ENCODE peak calls at places on chromosomes 16 and 17, in eight cellular contexts. D is gastrocnemius medialis, Z is thoracic aorta, M is fibroblast of pulmonary artery, N is HAP-1, R is tibial artery, K is skeletal muscle cell, Q is H7. L is an unnamed sample.

GRCh38 chr17:6910987-6911603 is 79.6 kb upstream of the TEKT1 start:
- DNase-seq in D (no peak), R (no peak), Z (no peak), N (peak; percentile 61), K (peak; percentile 12), Q (peak; percentile 54), M (peak; percentile 68), L (no peak)

GRCh38 chr16:25996052-25996451 is 304.3 kb downstream of the HS3ST4 start:
- DNase-seq in M (no peak), R (no peak), Q (peak; percentile 38), K (no peak), N (no peak), D (no peak), Z (no peak), L (no peak)

GRCh38 chr17:5344914-5345313 is 62.8 kb downstream of the RABEP1 start:
- DNase-seq in Q (no peak), M (no peak), N (no peak), D (no peak), R (no peak), K (no peak), Z (no peak), L (no peak)

GRCh38 chr17:57881143-57881542 is 31.3 kb upstream of the MRPS23 start:
- DNase-seq in D (no peak), N (no peak), R (no peak), K (no peak), M (peak; percentile 68), Q (no peak), Z (no peak), L (no peak)

GRCh38 chr16:50238868-50239301 is 27.5 kb upstream of the ADCY7 start:
- DNase-seq in Z (no peak), M (no peak), N (no peak), R (no peak), K (no peak), D (no peak), Q (no peak), L (no peak)

GRCh38 chr16:49345829-49346228 is 27.8 kb upstream of the C16orf78 start:
- DNase-seq in Z (no peak), Q (peak; percentile 80), K (no peak), M (no peak), D (no peak), R (no peak), N (no peak), L (no peak)

GRCh38 chr16:82699711-82700495 is 73.1 kb downstream of the CDH13 start:
- DNase-seq in N (no peak), R (peak; percentile 67), Z (no peak), K (peak; percentile 66), Q (no peak), D (no peak), M (peak; percentile 93), L (no peak)

GRCh38 chr16:4263504-4264436 is 9.1 kb downstream of the TFAP4 start:
- DNase-seq in R (no peak), M (peak; percentile 92), N (no peak), K (peak; percentile 72), Q (peak; percentile 99), D (peak; percentile 56), Z (no peak), L (peak; percentile 61)

GRCh38 chr17:48734328-48735056 is 5.9 kb upstream of the HOXB13 start:
- DNase-seq in R (no peak), Z (no peak), D (no peak), K (no peak), N (no peak), M (no peak), Q (no peak), L (no peak)

GRCh38 chr17:48735057-48735341 is 6.4 kb upstream of the HOXB13 start:
- DNase-seq in R (no peak), Z (no peak), D (no peak), K (no peak), M (no peak), N (no peak), Q (no peak), L (no peak)

GRCh38 chr17:48733632-48734327 is 5.2 kb upstream of the HOXB13 start:
- DNase-seq in M (no peak), K (no peak), N (no peak), R (peak; percentile 23), Z (no peak), D (no peak), Q (no peak), L (no peak)

GRCh38 chr17:48731355-48731754 is 2.8 kb upstream of the HOXB13 start:
- DNase-seq in N (no peak), R (no peak), K (no peak), M (no peak), Z (no peak), D (no peak), Q (no peak), L (no peak)

GRCh38 chr17:48732688-48733629 is 4.4 kb upstream of the HOXB13 start:
- DNase-seq in N (no peak), K (no peak), D (no peak), M (no peak), Q (peak; percentile 79), Z (no peak), R (peak; percentile 53), L (no peak)
- H3K4me3 ChIP-seq in N (no peak overlapping the region), K (no peak overlapping the region), D (no peak overlapping the region), M (no peak overlapping the region), Q (peak overlapping the region; percentile 24), Z (no peak overlapping the region), R (no peak overlapping the region), L (no peak overlapping the region)

GRCh38 chr17:80995131-80995530 is 3.5 kb downstream of the CHMP6 start:
- DNase-seq in M (no peak), R (no peak), N (no peak), K (no peak), Q (peak; percentile 45), D (no peak), Z (no peak), L (no peak)

GRCh38 chr17:80991645-80992076 is at the start of gene CHMP6:
- DNase-seq in K (no peak), N (peak; percentile 52), D (peak; percentile 63), M (peak; percentile 79), Z (no peak), Q (peak; percentile 98), R (peak; percentile 80), L (no peak)

GRCh38 chr17:80992077-80992947 is 671 bp downstream of the CHMP6 start:
- DNase-seq in Z (no peak), Q (peak; percentile 90), K (no peak), M (no peak), R (no peak), D (no peak), N (no peak), L (no peak)

GRCh38 chr17:80990921-80991644 is 558 bp upstream of the CHMP6 start:
- DNase-seq in D (no peak), Q (peak; percentile 65), M (no peak), R (no peak), Z (no peak), K (no peak), N (no peak), L (no peak)

DNA sequence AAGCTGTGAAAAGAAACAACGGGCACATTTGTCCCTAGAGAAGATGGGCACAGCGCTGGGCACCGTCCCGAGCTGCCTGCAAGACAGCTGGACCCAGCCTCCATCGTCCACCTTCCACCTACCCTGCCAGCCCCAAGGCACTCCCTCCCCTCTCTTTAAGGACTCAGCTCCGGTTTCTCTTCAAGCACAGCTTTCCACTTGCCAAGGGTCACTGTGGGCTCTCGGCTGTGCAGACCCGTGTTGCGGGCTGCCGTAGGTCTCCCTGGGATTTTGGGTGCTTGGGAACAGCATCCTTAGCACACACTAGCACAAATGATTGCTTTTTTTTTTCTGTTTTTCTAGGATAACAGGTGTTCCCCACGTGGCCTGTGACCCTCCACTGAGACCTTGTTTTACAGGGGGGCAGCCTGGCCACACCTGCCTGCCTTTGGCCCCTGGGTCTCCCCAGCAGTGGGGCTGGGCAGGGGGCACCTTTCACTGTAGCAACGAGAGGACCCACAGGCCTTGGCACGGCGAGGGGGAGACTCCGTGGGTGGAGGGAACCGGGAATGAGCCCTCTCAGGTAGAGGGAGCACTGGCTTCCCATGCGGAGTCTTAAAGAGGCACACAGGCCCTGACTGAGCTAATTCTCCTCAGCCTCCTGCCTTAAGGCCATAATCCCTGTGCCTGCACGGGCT is 1.4 kb downstream of the CHMP6 start:
- DNase-seq in R (no peak), Q (peak; percentile 63), N (no peak), Z (no peak), M (no peak), D (no peak), K (no peak), L (no peak)
- H3K4me3 ChIP-seq in R (peak overlapping the region; percentile 77), Q (peak overlapping the region; percentile 58), N (peak overlapping the region; percentile 53), Z (peak overlapping the region; percentile 81), M (peak overlapping the region; percentile 64), D (peak overlapping the region; percentile 81), K (peak overlapping the region; percentile 72), L (peak overlapping the region; percentile 85)

GRCh38 chr16:85331685-85332084 is 219.4 kb upstream of the CIBAR2 start:
- DNase-seq in Q (no peak), M (no peak), N (no peak), D (no peak), K (no peak), R (no peak), Z (no peak), L (no peak)

GRCh38 chr16:85329059-85329812 is 217.0 kb upstream of the CIBAR2 start:
- DNase-seq in Q (peak; percentile 84), Z (no peak), K (no peak), R (no peak), D (no peak), M (no peak), N (peak; percentile 64), L (no peak)

GRCh38 chr16:85330694-85331188 is 218.5 kb upstream of the CIBAR2 start:
- DNase-seq in R (no peak), Z (no peak), M (peak; percentile 87), K (peak; percentile 67), D (peak; percentile 67), N (peak; percentile 87), Q (peak; percentile 88), L (no peak)

GRCh38 chr16:85328665-85329058 is 216.4 kb upstream of the CIBAR2 start:
- DNase-seq in R (no peak), M (no peak), Q (peak; percentile 92), K (no peak), D (no peak), Z (no peak), N (peak; percentile 64), L (no peak)

DNA sequence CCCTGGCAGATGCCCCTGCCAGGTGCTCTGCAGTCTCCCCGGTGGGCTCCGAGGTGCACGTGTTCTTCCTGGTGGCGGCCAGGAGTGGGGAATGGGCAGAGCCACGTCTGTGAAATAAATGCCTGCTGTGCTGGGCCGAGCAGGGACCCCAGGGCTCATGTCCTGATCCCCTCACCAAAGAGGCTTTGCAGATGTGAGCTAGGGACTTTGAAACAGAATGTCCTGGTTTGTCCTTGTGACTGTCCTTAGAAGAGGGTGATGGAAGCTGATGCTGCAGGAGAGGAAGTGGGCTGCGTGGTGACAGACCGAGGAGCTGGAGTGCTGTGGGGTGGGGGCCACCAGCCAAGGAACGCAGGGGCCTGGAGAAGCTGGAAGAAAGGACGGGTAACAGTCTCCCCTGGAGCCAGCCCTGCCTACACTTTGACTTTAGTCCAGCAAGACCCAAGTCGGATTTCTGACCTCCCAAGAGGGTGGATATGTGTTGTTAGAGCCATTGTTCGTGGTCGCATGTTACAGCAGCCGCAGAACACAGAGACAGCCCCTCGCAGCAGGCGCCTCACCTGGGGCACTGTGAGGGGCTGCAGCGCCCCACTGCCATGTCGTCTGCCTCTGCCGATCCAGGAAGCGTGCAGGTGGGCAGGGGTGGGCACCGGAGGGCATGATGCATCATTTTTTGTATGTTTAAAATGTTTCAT is 217.9 kb upstream of the CIBAR2 start:
- DNase-seq in M (no peak), Q (peak; percentile 52), Z (no peak), K (no peak), N (no peak), R (no peak), D (no peak), L (no peak)
- H3K4me3 ChIP-seq in M (no peak overlapping the region), Q (no peak overlapping the region), Z (no peak overlapping the region), K (no peak overlapping the region), N (no peak overlapping the region), R (no peak overlapping the region), D (no peak overlapping the region), L (no peak overlapping the region)

GRCh38 chr17:44008205-44008909 is 3.9 kb downstream of the NAGS start:
- DNase-seq in Q (peak; percentile 60), K (no peak), D (no peak), R (no peak), N (no peak), M (no peak), Z (no peak), L (no peak)

GRCh38 chr17:44012391-44012790 is 2.4 kb downstream of the TMEM101 start:
- DNase-seq in R (no peak), Q (no peak), N (no peak), D (no peak), Z (no peak), M (no peak), K (no peak), L (no peak)

GRCh38 chr17:44012874-44013273 is 1.9 kb downstream of the TMEM101 start:
- DNase-seq in D (no peak), Z (no peak), K (no peak), R (no peak), M (no peak), N (no peak), Q (no peak), L (no peak)

GRCh38 chr17:44011876-44012275 is 2.9 kb downstream of the TMEM101 start:
- DNase-seq in D (no peak), N (no peak), Q (no peak), Z (no peak), M (no peak), R (no peak), K (no peak), L (no peak)

GRCh38 chr17:44010966-44011647 is 3.7 kb downstream of the TMEM101 start:
- DNase-seq in R (no peak), D (no peak), Q (no peak), Z (no peak), N (no peak), K (no peak), M (no peak), L (no peak)
- H3K4me3 ChIP-seq in R (no peak overlapping the region), D (no peak overlapping the region), Q (no peak overlapping the region), Z (no peak overlapping the region), N (no peak overlapping the region), K (no peak overlapping the region), M (no peak overlapping the region), L (no peak overlapping the region)